ENCODE peak calls at places on chromosome 14, in nine cellular contexts. One of them, this sample, is unnamed.

GRCh38 chr14:22460461-22461195 is 128.4 kb downstream of the DAD1 start:
- DNase-seq in dorsolateral prefrontal cortex: no peak
- DNase-seq in activated T-helper 9 cell treated with anti-CD3 and anti-CD28 coated beads, Interleukin-2, amount 50 U/mL, for 16 hours: no peak
- DNase-seq in nephron progenitor cell: no peak
- DNase-seq in ecto neural progenitor cell: no peak
- DNase-seq in keratinocyte: no peak
- DNase-seq in NAMALWA: no peak
- DNase-seq in amniotic stem cell: no peak
- DNase-seq in activated CD4-positive, alpha-beta T cell treated with anti-CD3 and anti-CD28 coated beads, Interleukin-2, amount 50 U/mL, for 24 hours: no peak
- DNase-seq in this sample: no peak

GRCh38 chr14:104290756-104291122 is 152.4 kb downstream of the KIF26A start:
- DNase-seq in dorsolateral prefrontal cortex: peak; percentile 18
- DNase-seq in activated T-helper 9 cell treated with anti-CD3 and anti-CD28 coated beads, Interleukin-2, amount 50 U/mL, for 16 hours: no peak
- DNase-seq in nephron progenitor cell: no peak
- DNase-seq in ecto neural progenitor cell: peak; percentile 46
- DNase-seq in keratinocyte: no peak
- DNase-seq in NAMALWA: no peak
- DNase-seq in amniotic stem cell: no peak
- DNase-seq in activated CD4-positive, alpha-beta T cell treated with anti-CD3 and anti-CD28 coated beads, Interleukin-2, amount 50 U/mL, for 24 hours: no peak
- DNase-seq in this sample: no peak

GRCh38 chr14:67240168-67240932 is 885 bp upstream of the PALS1 start:
- DNase-seq in dorsolateral prefrontal cortex: peak; percentile 44
- DNase-seq in activated T-helper 9 cell treated with anti-CD3 and anti-CD28 coated beads, Interleukin-2, amount 50 U/mL, for 16 hours: peak; percentile 9
- DNase-seq in nephron progenitor cell: peak; percentile 33
- DNase-seq in ecto neural progenitor cell: peak; percentile 59
- DNase-seq in keratinocyte: no peak
- DNase-seq in NAMALWA: no peak
- DNase-seq in amniotic stem cell: no peak
- DNase-seq in activated CD4-positive, alpha-beta T cell treated with anti-CD3 and anti-CD28 coated beads, Interleukin-2, amount 50 U/mL, for 24 hours: peak; percentile 2
- DNase-seq in this sample: no peak

GRCh38 chr14:101497910-101498860 is 63.1 kb upstream of the DIO3 start:
- DNase-seq in dorsolateral prefrontal cortex: peak; percentile 14
- DNase-seq in activated T-helper 9 cell treated with anti-CD3 and anti-CD28 coated beads, Interleukin-2, amount 50 U/mL, for 16 hours: no peak
- DNase-seq in nephron progenitor cell: no peak
- DNase-seq in ecto neural progenitor cell: peak; percentile 24
- DNase-seq in keratinocyte: no peak
- DNase-seq in NAMALWA: no peak
- DNase-seq in amniotic stem cell: no peak
- DNase-seq in activated CD4-positive, alpha-beta T cell treated with anti-CD3 and anti-CD28 coated beads, Interleukin-2, amount 50 U/mL, for 24 hours: no peak
- DNase-seq in this sample: no peak

GRCh38 chr14:106372870-106373657 is 846.7 kb downstream of the TMEM121 start:
- DNase-seq in dorsolateral prefrontal cortex: no peak
- DNase-seq in activated T-helper 9 cell treated with anti-CD3 and anti-CD28 coated beads, Interleukin-2, amount 50 U/mL, for 16 hours: peak; percentile 75
- DNase-seq in nephron progenitor cell: no peak
- DNase-seq in ecto neural progenitor cell: no peak
- DNase-seq in keratinocyte: no peak
- DNase-seq in NAMALWA: peak; percentile 77
- DNase-seq in amniotic stem cell: no peak
- DNase-seq in activated CD4-positive, alpha-beta T cell treated with anti-CD3 and anti-CD28 coated beads, Interleukin-2, amount 50 U/mL, for 24 hours: peak; percentile 61
- DNase-seq in this sample: no peak

GRCh38 chr14:78254911-78255431 is 84.8 kb downstream of the NRXN3 start:
- DNase-seq in dorsolateral prefrontal cortex: peak; percentile 51
- DNase-seq in activated T-helper 9 cell treated with anti-CD3 and anti-CD28 coated beads, Interleukin-2, amount 50 U/mL, for 16 hours: no peak
- DNase-seq in nephron progenitor cell: no peak
- DNase-seq in ecto neural progenitor cell: no peak
- DNase-seq in keratinocyte: peak; percentile 85
- DNase-seq in NAMALWA: no peak
- DNase-seq in amniotic stem cell: no peak
- DNase-seq in activated CD4-positive, alpha-beta T cell treated with anti-CD3 and anti-CD28 coated beads, Interleukin-2, amount 50 U/mL, for 24 hours: no peak
- DNase-seq in this sample: no peak

GRCh38 chr14:99534863-99535262 is 53.7 kb downstream of the CCNK start:
- DNase-seq in dorsolateral prefrontal cortex: peak; percentile 63
- DNase-seq in activated T-helper 9 cell treated with anti-CD3 and anti-CD28 coated beads, Interleukin-2, amount 50 U/mL, for 16 hours: no peak
- DNase-seq in nephron progenitor cell: no peak
- DNase-seq in ecto neural progenitor cell: peak; percentile 76
- DNase-seq in keratinocyte: no peak
- DNase-seq in NAMALWA: no peak
- DNase-seq in amniotic stem cell: no peak
- DNase-seq in activated CD4-positive, alpha-beta T cell treated with anti-CD3 and anti-CD28 coated beads, Interleukin-2, amount 50 U/mL, for 24 hours: no peak
- DNase-seq in this sample: no peak

GRCh38 chr14:99565383-99565782 is 38.6 kb downstream of the CCDC85C start:
- DNase-seq in dorsolateral prefrontal cortex: no peak
- DNase-seq in activated T-helper 9 cell treated with anti-CD3 and anti-CD28 coated beads, Interleukin-2, amount 50 U/mL, for 16 hours: no peak
- DNase-seq in nephron progenitor cell: no peak
- DNase-seq in ecto neural progenitor cell: no peak
- DNase-seq in keratinocyte: no peak
- DNase-seq in NAMALWA: no peak
- DNase-seq in amniotic stem cell: no peak
- DNase-seq in activated CD4-positive, alpha-beta T cell treated with anti-CD3 and anti-CD28 coated beads, Interleukin-2, amount 50 U/mL, for 24 hours: no peak
- DNase-seq in this sample: no peak

GRCh38 chr14:32738206-32738871 is 200.3 kb upstream of the NPAS3 start:
- DNase-seq in dorsolateral prefrontal cortex: no peak
- DNase-seq in activated T-helper 9 cell treated with anti-CD3 and anti-CD28 coated beads, Interleukin-2, amount 50 U/mL, for 16 hours: no peak
- DNase-seq in nephron progenitor cell: no peak
- DNase-seq in ecto neural progenitor cell: no peak
- DNase-seq in keratinocyte: no peak
- DNase-seq in NAMALWA: no peak
- DNase-seq in amniotic stem cell: no peak
- DNase-seq in activated CD4-positive, alpha-beta T cell treated with anti-CD3 and anti-CD28 coated beads, Interleukin-2, amount 50 U/mL, for 24 hours: no peak
- DNase-seq in this sample: no peak

GRCh38 chr14:69333791-69334337 is 64.2 kb downstream of the ERH start:
- DNase-seq in dorsolateral prefrontal cortex: no peak
- DNase-seq in activated T-helper 9 cell treated with anti-CD3 and anti-CD28 coated beads, Interleukin-2, amount 50 U/mL, for 16 hours: no peak
- DNase-seq in nephron progenitor cell: no peak
- DNase-seq in ecto neural progenitor cell: no peak
- DNase-seq in keratinocyte: no peak
- DNase-seq in NAMALWA: no peak
- DNase-seq in amniotic stem cell: no peak
- DNase-seq in activated CD4-positive, alpha-beta T cell treated with anti-CD3 and anti-CD28 coated beads, Interleukin-2, amount 50 U/mL, for 24 hours: no peak
- DNase-seq in this sample: no peak

GRCh38 chr14:75979641-75980422 is 2.0 kb downstream of the TGFB3 start:
- DNase-seq in dorsolateral prefrontal cortex: peak; percentile 52
- DNase-seq in activated T-helper 9 cell treated with anti-CD3 and anti-CD28 coated beads, Interleukin-2, amount 50 U/mL, for 16 hours: no peak
- DNase-seq in nephron progenitor cell: no peak
- DNase-seq in ecto neural progenitor cell: no peak
- DNase-seq in keratinocyte: no peak
- DNase-seq in NAMALWA: no peak
- DNase-seq in amniotic stem cell: no peak
- DNase-seq in activated CD4-positive, alpha-beta T cell treated with anti-CD3 and anti-CD28 coated beads, Interleukin-2, amount 50 U/mL, for 24 hours: no peak
- DNase-seq in this sample: no peak

GRCh38 chr14:69850086-69850735 is 29.0 kb upstream of the SMOC1 start:
- DNase-seq in dorsolateral prefrontal cortex: no peak
- DNase-seq in activated T-helper 9 cell treated with anti-CD3 and anti-CD28 coated beads, Interleukin-2, amount 50 U/mL, for 16 hours: no peak
- DNase-seq in nephron progenitor cell: no peak
- DNase-seq in ecto neural progenitor cell: peak; percentile 61
- DNase-seq in keratinocyte: no peak
- DNase-seq in NAMALWA: no peak
- DNase-seq in amniotic stem cell: no peak
- DNase-seq in activated CD4-positive, alpha-beta T cell treated with anti-CD3 and anti-CD28 coated beads, Interleukin-2, amount 50 U/mL, for 24 hours: no peak
- DNase-seq in this sample: no peak

GRCh38 chr14:60204104-60204842 is 39.1 kb upstream of the DHRS7 start:
- DNase-seq in dorsolateral prefrontal cortex: no peak
- DNase-seq in activated T-helper 9 cell treated with anti-CD3 and anti-CD28 coated beads, Interleukin-2, amount 50 U/mL, for 16 hours: no peak
- DNase-seq in nephron progenitor cell: no peak
- DNase-seq in ecto neural progenitor cell: no peak
- DNase-seq in keratinocyte: no peak
- DNase-seq in NAMALWA: peak; percentile 78
- DNase-seq in amniotic stem cell: no peak
- DNase-seq in activated CD4-positive, alpha-beta T cell treated with anti-CD3 and anti-CD28 coated beads, Interleukin-2, amount 50 U/mL, for 24 hours: no peak
- DNase-seq in this sample: no peak

GRCh38 chr14:67270354-67270753 is 29.1 kb downstream of the PALS1 start:
- DNase-seq in dorsolateral prefrontal cortex: no peak
- DNase-seq in activated T-helper 9 cell treated with anti-CD3 and anti-CD28 coated beads, Interleukin-2, amount 50 U/mL, for 16 hours: no peak
- DNase-seq in nephron progenitor cell: no peak
- DNase-seq in ecto neural progenitor cell: no peak
- DNase-seq in keratinocyte: no peak
- DNase-seq in NAMALWA: no peak
- DNase-seq in amniotic stem cell: no peak
- DNase-seq in activated CD4-positive, alpha-beta T cell treated with anti-CD3 and anti-CD28 coated beads, Interleukin-2, amount 50 U/mL, for 24 hours: no peak
- DNase-seq in this sample: no peak

GRCh38 chr14:60179296-60179924 is 14.2 kb upstream of the DHRS7 start:
- DNase-seq in dorsolateral prefrontal cortex: no peak
- DNase-seq in activated T-helper 9 cell treated with anti-CD3 and anti-CD28 coated beads, Interleukin-2, amount 50 U/mL, for 16 hours: no peak
- DNase-seq in nephron progenitor cell: no peak
- DNase-seq in ecto neural progenitor cell: no peak
- DNase-seq in keratinocyte: peak; percentile 57
- DNase-seq in NAMALWA: no peak
- DNase-seq in amniotic stem cell: no peak
- DNase-seq in activated CD4-positive, alpha-beta T cell treated with anti-CD3 and anti-CD28 coated beads, Interleukin-2, amount 50 U/mL, for 24 hours: no peak
- DNase-seq in this sample: no peak

GRCh38 chr14:66482873-66483272 is 3.3 kb upstream of the CCDC196 start:
- DNase-seq in dorsolateral prefrontal cortex: no peak
- DNase-seq in activated T-helper 9 cell treated with anti-CD3 and anti-CD28 coated beads, Interleukin-2, amount 50 U/mL, for 16 hours: no peak
- DNase-seq in nephron progenitor cell: no peak
- DNase-seq in ecto neural progenitor cell: no peak
- DNase-seq in keratinocyte: no peak
- DNase-seq in NAMALWA: no peak
- DNase-seq in amniotic stem cell: no peak
- DNase-seq in activated CD4-positive, alpha-beta T cell treated with anti-CD3 and anti-CD28 coated beads, Interleukin-2, amount 50 U/mL, for 24 hours: no peak
- DNase-seq in this sample: no peak

GRCh38 chr14:67420102-67420739 is 8.3 kb upstream of the PLEK2 start:
- DNase-seq in dorsolateral prefrontal cortex: no peak
- DNase-seq in activated T-helper 9 cell treated with anti-CD3 and anti-CD28 coated beads, Interleukin-2, amount 50 U/mL, for 16 hours: no peak
- DNase-seq in nephron progenitor cell: no peak
- DNase-seq in ecto neural progenitor cell: no peak
- DNase-seq in keratinocyte: no peak
- DNase-seq in NAMALWA: peak; percentile 64
- DNase-seq in amniotic stem cell: no peak
- DNase-seq in activated CD4-positive, alpha-beta T cell treated with anti-CD3 and anti-CD28 coated beads, Interleukin-2, amount 50 U/mL, for 24 hours: no peak
- DNase-seq in this sample: no peak

GRCh38 chr14:87772854-87773253 is 220.1 kb downstream of the GALC start:
- DNase-seq in dorsolateral prefrontal cortex: no peak
- DNase-seq in activated T-helper 9 cell treated with anti-CD3 and anti-CD28 coated beads, Interleukin-2, amount 50 U/mL, for 16 hours: no peak
- DNase-seq in nephron progenitor cell: no peak
- DNase-seq in ecto neural progenitor cell: no peak
- DNase-seq in keratinocyte: no peak
- DNase-seq in NAMALWA: no peak
- DNase-seq in amniotic stem cell: no peak
- DNase-seq in activated CD4-positive, alpha-beta T cell treated with anti-CD3 and anti-CD28 coated beads, Interleukin-2, amount 50 U/mL, for 24 hours: no peak
- DNase-seq in this sample: no peak

GRCh38 chr14:104866451-104867370 is 1.6 kb downstream of the CEP170B start:
- DNase-seq in dorsolateral prefrontal cortex: no peak
- DNase-seq in activated T-helper 9 cell treated with anti-CD3 and anti-CD28 coated beads, Interleukin-2, amount 50 U/mL, for 16 hours: no peak
- DNase-seq in nephron progenitor cell: no peak
- DNase-seq in ecto neural progenitor cell: peak; percentile 42
- DNase-seq in keratinocyte: no peak
- DNase-seq in NAMALWA: no peak
- DNase-seq in amniotic stem cell: no peak
- DNase-seq in activated CD4-positive, alpha-beta T cell treated with anti-CD3 and anti-CD28 coated beads, Interleukin-2, amount 50 U/mL, for 24 hours: no peak
- DNase-seq in this sample: no peak

GRCh38 chr14:83757896-83758295 is 1772.0 kb upstream of the FLRT2 start:
- DNase-seq in dorsolateral prefrontal cortex: no peak
- DNase-seq in activated T-helper 9 cell treated with anti-CD3 and anti-CD28 coated beads, Interleukin-2, amount 50 U/mL, for 16 hours: no peak
- DNase-seq in nephron progenitor cell: no peak
- DNase-seq in ecto neural progenitor cell: no peak
- DNase-seq in keratinocyte: no peak
- DNase-seq in NAMALWA: no peak
- DNase-seq in amniotic stem cell: no peak
- DNase-seq in activated CD4-positive, alpha-beta T cell treated with anti-CD3 and anti-CD28 coated beads, Interleukin-2, amount 50 U/mL, for 24 hours: no peak
- DNase-seq in this sample: peak; percentile 25

GRCh38 chr14:66624319-66624937 is 116.5 kb downstream of the GPHN start:
- DNase-seq in dorsolateral prefrontal cortex: no peak
- DNase-seq in activated T-helper 9 cell treated with anti-CD3 and anti-CD28 coated beads, Interleukin-2, amount 50 U/mL, for 16 hours: no peak
- DNase-seq in nephron progenitor cell: peak; percentile 38
- DNase-seq in ecto neural progenitor cell: peak; percentile 54
- DNase-seq in keratinocyte: no peak
- DNase-seq in NAMALWA: peak; percentile 33
- DNase-seq in amniotic stem cell: peak; percentile 24
- DNase-seq in activated CD4-positive, alpha-beta T cell treated with anti-CD3 and anti-CD28 coated beads, Interleukin-2, amount 50 U/mL, for 24 hours: no peak
- DNase-seq in this sample: peak; percentile 23

GRCh38 chr14:103657466-103657865 is 28.5 kb downstream of the KLC1 start:
- DNase-seq in dorsolateral prefrontal cortex: no peak
- DNase-seq in activated T-helper 9 cell treated with anti-CD3 and anti-CD28 coated beads, Interleukin-2, amount 50 U/mL, for 16 hours: no peak
- DNase-seq in nephron progenitor cell: no peak
- DNase-seq in ecto neural progenitor cell: no peak
- DNase-seq in keratinocyte: no peak
- DNase-seq in NAMALWA: no peak
- DNase-seq in amniotic stem cell: peak; percentile 37
- DNase-seq in activated CD4-positive, alpha-beta T cell treated with anti-CD3 and anti-CD28 coated beads, Interleukin-2, amount 50 U/mL, for 24 hours: no peak
- DNase-seq in this sample: peak; percentile 11

GRCh38 chr14:68820536-68820935 is 27.7 kb upstream of the ZFP36L1 start:
- DNase-seq in dorsolateral prefrontal cortex: no peak
- DNase-seq in activated T-helper 9 cell treated with anti-CD3 and anti-CD28 coated beads, Interleukin-2, amount 50 U/mL, for 16 hours: no peak
- DNase-seq in nephron progenitor cell: no peak
- DNase-seq in ecto neural progenitor cell: no peak
- DNase-seq in keratinocyte: no peak
- DNase-seq in NAMALWA: no peak
- DNase-seq in amniotic stem cell: no peak
- DNase-seq in activated CD4-positive, alpha-beta T cell treated with anti-CD3 and anti-CD28 coated beads, Interleukin-2, amount 50 U/mL, for 24 hours: no peak
- DNase-seq in this sample: no peak